ENCODE peak calls at places on chromosomes 5 and 9, in nine cellular contexts. J is retinal pigment epithelial cell, C is brain microvascular endothelial cell, D is Panc1, S is suprapubic skin, N is keratinocyte, Z is AG09309, B is neural progenitor cell, I is omental fat pad. R is an unnamed sample.

GRCh38 chr5:102850503-102850902 is 95.4 kb downstream of the PAM start:
- DNase-seq in J (no peak), C (no peak), D (no peak), S (no peak), N (no peak), Z (no peak), B (no peak), I (no peak), R (no peak)

GRCh38 chr5:31554552-31554951 is 22.5 kb downstream of the C5orf22 start:
- DNase-seq in J (no peak), C (no peak), D (no peak), S (no peak), N (no peak), Z (no peak), B (no peak), I (no peak), R (no peak)

GRCh38 chr9:112831281-112831851 is 59.3 kb downstream of the SLC46A2 start:
- DNase-seq in J (no peak), C (no peak), D (no peak), S (no peak), N (no peak), Z (no peak), B (no peak), I (no peak), R (no peak)

GRCh38 chr9:134328341-134328840 is 2.1 kb downstream of the RXRA start:
- DNase-seq in J (peak; percentile 69), C (no peak), D (no peak), S (no peak), N (no peak), Z (no peak), B (peak; percentile 93), I (no peak), R (no peak)

GRCh38 chr5:157059891-157060290 is 975 bp upstream of the HAVCR1 start:
- DNase-seq in J (no peak), C (no peak), D (no peak), S (no peak), N (no peak), Z (peak; percentile 7), B (no peak), I (no peak), R (no peak)

GRCh38 chr5:153480401-153480800 is 10.1 kb upstream of the GRIA1 start:
- DNase-seq in J (no peak), C (peak; percentile 58), D (no peak), S (no peak), N (no peak), Z (no peak), B (no peak), I (no peak), R (no peak)

GRCh38 chr5:43042176-43042625 is 2.1 kb upstream of the ANXA2R start:
- DNase-seq in J (no peak), C (peak; percentile 66), D (no peak), S (peak; percentile 87), N (no peak), Z (no peak), B (peak; percentile 87), I (no peak), R (peak; percentile 77)

GRCh38 chr5:1141827-1142226 is 30.0 kb upstream of the SLC12A7 start:
- DNase-seq in J (no peak), C (no peak), D (no peak), S (no peak), N (no peak), Z (no peak), B (no peak), I (no peak), R (no peak)

GRCh38 chr9:110101531-110102161 is 106.3 kb downstream of the C9orf152 start:
- DNase-seq in J (no peak), C (no peak), D (no peak), S (no peak), N (no peak), Z (no peak), B (no peak), I (no peak), R (no peak)

GRCh38 chr9:37395663-37396062 is 26.8 kb upstream of the GRHPR start:
- DNase-seq in J (no peak), C (no peak), D (no peak), S (no peak), N (no peak), Z (no peak), B (no peak), I (no peak), R (no peak)

GRCh38 chr5:130216306-130216705 is 312.0 kb downstream of the CHSY3 start:
- DNase-seq in J (no peak), C (no peak), D (no peak), S (no peak), N (no peak), Z (no peak), B (no peak), I (no peak), R (no peak)

GRCh38 chr9:122821278-122821952 is 7.0 kb downstream of the PDCL start:
- DNase-seq in J (no peak), C (peak; percentile 40), D (no peak), S (no peak), N (no peak), Z (no peak), B (no peak), I (no peak), R (no peak)

GRCh38 chr5:94524841-94525697 is 93.3 kb downstream of the KIAA0825 start:
- DNase-seq in J (peak; percentile 7), C (peak; percentile 30), D (peak; percentile 25), S (no peak), N (no peak), Z (no peak), B (peak; percentile 60), I (no peak), R (no peak)

GRCh38 chr5:159422371-159422770 is 92.1 kb upstream of the IL12B start:
- DNase-seq in J (no peak), C (peak; percentile 36), D (no peak), S (no peak), N (no peak), Z (no peak), B (no peak), I (no peak), R (no peak)

GRCh38 chr5:58893551-58893950 is 310.7 kb downstream of the RAB3C start:
- DNase-seq in J (no peak), C (no peak), D (no peak), S (no peak), N (no peak), Z (no peak), B (no peak), I (no peak), R (no peak)

GRCh38 chr5:127758884-127759283 is 55.7 kb downstream of the CCDC192 start:
- DNase-seq in J (no peak), C (no peak), D (no peak), S (no peak), N (no peak), Z (no peak), B (no peak), I (no peak), R (no peak)

GRCh38 chr9:109780453-109781033 is 545 bp downstream of the PALM2AKAP2 start:
- DNase-seq in J (no peak), C (no peak), D (no peak), S (no peak), N (no peak), Z (no peak), B (peak; percentile 75), I (no peak), R (no peak)

GRCh38 chr5:95941756-95942155 is 19.9 kb downstream of the ELL2 start:
- DNase-seq in J (no peak), C (no peak), D (no peak), S (no peak), N (no peak), Z (no peak), B (no peak), I (no peak), R (no peak)

GRCh38 chr5:141637266-141637692 is 482 bp downstream of the RELL2 start:
- DNase-seq in J (no peak), C (no peak), D (no peak), S (no peak), N (no peak), Z (no peak), B (peak; percentile 62), I (no peak), R (peak; percentile 62)

GRCh38 chr5:169161022-169161680 is 139.8 kb downstream of the SLIT3 start:
- DNase-seq in J (peak; percentile 100), C (peak; percentile 64), D (no peak), S (peak; percentile 85), N (no peak), Z (peak; percentile 97), B (peak; percentile 79), I (peak; percentile 50), R (no peak)

GRCh38 chr9:133961226-133962165 is 30.6 kb downstream of the VAV2 start:
- DNase-seq in J (no peak), C (no peak), D (no peak), S (no peak), N (no peak), Z (no peak), B (no peak), I (no peak), R (no peak)

GRCh38 chr5:8683528-8683927 is 814.6 kb downstream of the MTRR start:
- DNase-seq in J (no peak), C (no peak), D (no peak), S (no peak), N (no peak), Z (no peak), B (no peak), I (no peak), R (no peak)

GRCh38 chr9:129553277-129553676 is 67.6 kb downstream of the C9orf50 start:
- DNase-seq in J (no peak), C (no peak), D (no peak), S (no peak), N (no peak), Z (no peak), B (no peak), I (no peak), R (no peak)
- TF ChIP-seq CTCF in J (no peak), C (no peak), D (no peak), S (no peak), N (no peak), Z (no peak), B (no peak), I (no peak), R (no peak)

DNA sequence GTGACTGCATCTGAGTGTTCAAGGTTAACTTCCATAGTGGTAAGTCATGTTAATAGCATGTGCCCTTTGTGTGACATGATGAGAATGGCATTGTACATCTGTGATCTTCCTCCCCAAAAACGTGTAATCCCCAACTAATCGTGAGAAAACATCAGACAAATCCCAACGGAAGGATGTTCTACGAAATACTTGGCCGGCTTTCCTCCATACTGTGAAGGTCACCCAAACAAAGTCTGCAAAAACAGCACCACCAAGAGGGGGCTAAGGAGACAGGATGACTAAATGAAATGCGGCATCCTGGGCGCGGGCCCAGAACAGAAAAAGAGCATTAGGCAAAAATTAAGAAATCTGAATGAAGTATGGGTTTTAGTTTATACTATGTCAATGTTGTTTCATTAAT is 81.8 kb downstream of the MED10 start:
- DNase-seq in J (no peak), C (no peak), D (no peak), S (no peak), N (no peak), Z (no peak), B (no peak), I (no peak), R (no peak)
- TF ChIP-seq CTCF in J (no peak), C (no peak), D (peak; percentile 2), S (no peak), N (no peak), Z (no peak), B (no peak), I (no peak), R (no peak)

GRCh38 chr9:93112116-93112863 is 16.3 kb downstream of the CARD19 start:
- DNase-seq in J (no peak), C (no peak), D (no peak), S (peak; percentile 77), N (no peak), Z (no peak), B (no peak), I (peak; percentile 22), R (no peak)
- TF ChIP-seq CTCF in J (no peak), C (no peak), D (no peak), S (no peak), N (no peak), Z (no peak), B (no peak), I (no peak), R (no peak)

GRCh38 chr5:119255571-119256356 is 100.1 kb upstream of the TNFAIP8 start:
- DNase-seq in J (no peak), C (no peak), D (no peak), S (no peak), N (no peak), Z (no peak), B (no peak), I (no peak), R (no peak)
- TF ChIP-seq CTCF in J (no peak), C (peak; percentile 33), D (no peak), S (no peak), N (peak; percentile 18), Z (peak; percentile 38), B (peak; percentile 29), I (no peak), R (no peak)